ENCODE peak calls at places on chromosomes 13 and 19, in nine cellular contexts. H is MCF 10A; T is IMR-90; A is mesothelial cell of epicardium; W is fibroblast of lung; F is RWPE1; L is CD4-positive, alpha-beta T cell; X is AG10803; C is fibroblast of mammary gland. P is an unnamed sample.
A peak's percentile ranks its signal among the peaks of the same experiment; 100 is the strongest.

GRCh38 chr13:26446751-26447150 is 110.7 kb upstream of the WASF3 start:
- DNase-seq in T (no peak), A (no peak), L (no peak), X (no peak), H (no peak), F (no peak), C (no peak), W (peak; percentile 19), P (no peak)

GRCh38 chr19:52584686-52585085 is 14.6 kb downstream of the ZNF701 start:
- DNase-seq in A (no peak), X (no peak), L (no peak), H (no peak), T (no peak), F (no peak), C (no peak), W (no peak), P (no peak)

GRCh38 chr13:50682966-50683365 is 160.5 kb downstream of the DLEU7 start:
- DNase-seq in X (no peak), L (no peak), A (no peak), T (no peak), H (no peak), F (no peak), W (no peak), C (no peak), P (no peak)

GRCh38 chr19:13606156-13606555 is 99.9 kb upstream of the CACNA1A start:
- DNase-seq in A (no peak), L (no peak), C (no peak), X (no peak), W (no peak), F (no peak), H (no peak), T (no peak), P (no peak)

GRCh38 chr19:16566161-16566560 is 6.1 kb downstream of the SLC35E1 start:
- DNase-seq in F (no peak), H (no peak), C (no peak), W (no peak), A (no peak), L (peak; percentile 76), X (no peak), T (no peak), P (no peak)

GRCh38 chr19:33797821-33798633 is 1.4 kb downstream of the KCTD15 start:
- DNase-seq in L (no peak), C (no peak), A (no peak), W (peak; percentile 58), F (no peak), X (peak; percentile 33), T (peak; percentile 33), H (no peak), P (peak; percentile 80)

GRCh38 chr13:76349700-76350099 is 536.5 kb downstream of the KCTD12 start:
- DNase-seq in C (no peak), A (no peak), H (no peak), F (no peak), W (no peak), L (no peak), X (no peak), T (no peak), P (no peak)

GRCh38 chr19:2237051-2237868 is 636 bp downstream of the SF3A2 start:
- DNase-seq in X (no peak), A (no peak), C (no peak), T (no peak), F (no peak), L (no peak), W (no peak), H (no peak), P (no peak)

GRCh38 chr13:95530178-95530577 is 22.3 kb upstream of the CLDN10 start:
- DNase-seq in T (peak; percentile 5), F (peak; percentile 73), C (peak; percentile 20), X (peak; percentile 11), W (peak; percentile 86), H (peak; percentile 99), L (no peak), A (no peak), P (no peak)

GRCh38 chr19:49896863-49897621 is at the start of gene IL4I1:
- DNase-seq in C (no peak), X (peak; percentile 9), T (peak; percentile 42), F (no peak), H (no peak), W (peak; percentile 20), A (no peak), L (peak; percentile 37), P (no peak)

GRCh38 chr13:42272115-42272756 is at the start of gene AKAP11:
- DNase-seq in A (peak; percentile 71), W (peak; percentile 66), H (peak; percentile 34), T (peak; percentile 28), C (peak; percentile 46), F (peak; percentile 44), X (peak; percentile 35), L (peak; percentile 32), P (peak; percentile 74)

GRCh38 chr19:32748497-32748896 is 28.9 kb downstream of the TDRD12 start:
- DNase-seq in L (peak; percentile 8), T (no peak), A (no peak), F (no peak), C (no peak), X (no peak), W (no peak), H (peak; percentile 11), P (no peak)

DNA sequence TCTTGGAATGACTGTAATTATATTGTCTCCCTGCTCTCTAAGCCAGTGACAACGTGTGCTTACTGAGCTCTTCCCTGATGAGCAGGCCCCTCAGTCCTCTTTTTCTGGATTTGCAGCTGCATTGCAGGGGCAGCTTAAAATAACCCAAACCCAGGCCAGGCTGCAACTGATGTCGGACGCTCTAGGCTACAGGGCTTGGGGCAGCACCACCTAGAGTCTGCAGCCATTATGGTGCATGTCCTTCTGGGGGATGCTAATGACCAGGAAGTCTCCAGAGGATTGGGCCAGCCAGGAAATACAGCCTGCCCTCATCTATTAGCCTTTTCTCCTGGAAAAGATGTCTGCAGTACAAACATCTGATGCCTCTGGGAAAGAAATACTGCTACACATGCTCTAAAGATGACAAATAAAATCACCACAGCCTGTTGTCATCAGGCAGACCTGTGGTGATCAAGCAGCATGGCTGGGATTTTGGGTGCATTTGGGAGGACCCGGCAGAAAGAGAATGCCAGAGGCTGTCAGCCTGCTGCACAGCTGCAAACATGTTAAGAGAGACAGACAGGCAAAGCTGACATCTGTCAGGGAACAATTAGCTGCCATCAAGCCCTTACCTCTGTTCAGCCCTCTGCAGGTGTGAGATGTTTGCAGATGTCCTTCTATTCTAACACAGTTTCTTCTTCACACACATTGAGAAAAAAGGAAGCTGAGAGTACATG is 51.8 kb downstream of the CCDC70 start:
- DNase-seq in T (no peak), X (no peak), C (no peak), W (no peak), L (no peak), F (no peak), H (no peak), A (no peak), P (no peak)
- TF ChIP-seq CTCF in T (no peak), X (no peak), C (no peak), W (no peak), L (no peak), F (no peak), H (no peak), A (no peak), P (no peak)

GRCh38 chr19:29873801-29874575 is 62.2 kb downstream of the CCNE1 start:
- DNase-seq in F (no peak), A (no peak), L (no peak), W (no peak), H (no peak), T (no peak), X (no peak), C (no peak), P (no peak)
- TF ChIP-seq CTCF in F (peak; percentile 66), A (no peak), L (peak; percentile 50), W (no peak), H (no peak), T (no peak), X (no peak), C (no peak), P (no peak)

GRCh38 chr19:7000816-7001215 is 20.4 kb downstream of the MBD3L2B start:
- DNase-seq in L (no peak), A (no peak), C (no peak), W (no peak), X (no peak), F (no peak), H (no peak), T (no peak), P (no peak)

GRCh38 chr19:6999938-7000732 is 21.1 kb downstream of the MBD3L2B start:
- DNase-seq in T (no peak), C (no peak), W (no peak), F (no peak), H (no peak), X (no peak), L (no peak), A (no peak), P (no peak)

GRCh38 chr19:7007859-7008258 is 13.4 kb downstream of the MBD3L2B start:
- DNase-seq in H (no peak), C (no peak), L (no peak), F (no peak), X (no peak), W (no peak), A (no peak), T (no peak), P (no peak)

GRCh38 chr19:7006305-7006704 is 14.9 kb downstream of the MBD3L2B start:
- DNase-seq in H (no peak), L (no peak), A (no peak), T (no peak), W (no peak), C (no peak), X (no peak), F (no peak), P (no peak)

GRCh38 chr19:7004313-7004931 is 16.8 kb downstream of the MBD3L2B start:
- DNase-seq in A (no peak), L (no peak), H (peak; percentile 52), T (peak; percentile 18), C (peak; percentile 33), X (peak; percentile 44), F (peak; percentile 22), W (peak; percentile 12), P (peak; percentile 4)
- TF ChIP-seq CTCF in A (peak; percentile 79), L (peak; percentile 73), H (peak; percentile 47), T (peak; percentile 36), C (peak; percentile 58), X (peak; percentile 90), F (peak; percentile 70), W (no peak), P (peak; percentile 58)

DNA sequence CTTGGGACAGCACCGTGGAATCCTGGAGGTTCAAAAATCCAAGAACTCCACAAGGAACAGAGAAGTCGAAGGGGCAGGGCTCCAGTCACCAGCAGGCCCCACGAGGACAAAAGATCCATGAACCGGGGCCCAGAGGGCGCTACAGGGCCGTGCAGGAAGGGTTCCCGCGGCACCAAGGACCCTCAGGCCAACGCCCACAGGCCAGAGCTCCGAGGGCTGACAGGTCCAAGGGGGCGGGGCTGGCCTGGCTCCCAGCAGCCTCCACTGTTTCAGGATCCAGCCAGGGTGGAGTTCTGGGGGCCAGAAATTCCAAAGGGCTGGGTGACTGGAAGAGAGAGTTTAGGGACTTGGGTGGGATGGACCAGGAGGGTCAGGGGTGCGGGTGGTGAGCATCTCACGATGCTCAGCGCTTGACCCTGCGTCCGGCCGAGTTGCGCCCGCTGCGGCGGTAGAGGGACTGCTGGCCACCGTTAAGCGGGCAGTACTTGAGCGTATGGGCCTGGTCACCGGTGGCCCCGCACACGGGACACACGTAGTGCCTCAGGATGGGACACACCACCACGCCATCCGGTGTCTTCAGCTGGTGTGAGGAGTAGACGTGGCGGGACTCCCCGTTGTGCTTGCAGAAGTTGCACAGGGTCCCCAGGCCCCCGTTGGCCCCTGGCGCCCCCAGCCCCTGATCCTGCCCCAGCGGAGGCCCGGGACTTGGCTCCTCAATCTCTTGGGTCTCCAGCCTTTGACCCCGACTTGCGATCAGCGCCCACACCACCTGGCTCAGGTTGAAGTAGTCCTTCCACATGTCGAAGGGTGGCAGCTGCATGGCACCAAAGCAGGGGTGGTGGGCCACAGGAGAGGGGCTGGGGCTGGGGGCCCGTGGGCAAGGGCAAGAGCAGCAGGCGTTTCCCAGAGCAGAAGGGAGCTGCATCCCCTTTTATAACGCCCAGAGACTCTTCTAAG is at the start of gene NANOS2:
- DNase-seq in W (no peak), H (no peak), T (no peak), X (no peak), F (no peak), C (no peak), L (no peak), A (no peak), P (peak; percentile 51)
- TF ChIP-seq CTCF in W (no peak), H (no peak), T (no peak), X (no peak), F (no peak), C (peak; percentile 3), L (no peak), A (no peak), P (peak; percentile 19)